ENCODE peak calls at places on chromosomes 3 and 15, in ten cellular contexts. One of them, this sample, is unnamed.

GRCh38 chr3:94158461-94158860 is 95.6 kb downstream of the NSUN3 start:
- DNase-seq in occipital lobe: no peak
- DNase-seq in AG20443: no peak
- DNase-seq in stimulated activated CD4-positive, alpha-beta T cell treated with anti-CD3 and anti-CD28 coated beads, Interleukin-1b, Interleukin-23, amount 100 ng/mL, for 48 hours: no peak
- DNase-seq in SJSA1: no peak
- DNase-seq in GM04503: no peak
- DNase-seq in activated naive CD4-positive, alpha-beta T cell: no peak
- DNase-seq in DMS79 treated with DMSO at 0.1 percent for 48 hours: no peak
- DNase-seq in HT1080: no peak
- DNase-seq in stimulated activated effector memory CD8-positive, alpha-beta T cell treated with anti-CD3 and anti-CD28 coated beads, Interleukin-12 subunit alpha, Interleukin-12 subunit beta, amount 100 ng/mL, for 72 hours: no peak
- DNase-seq in this sample: no peak

GRCh38 chr3:25747033-25747432 is 36.2 kb downstream of the NGLY1 start:
- DNase-seq in occipital lobe: no peak
- DNase-seq in AG20443: no peak
- DNase-seq in stimulated activated CD4-positive, alpha-beta T cell treated with anti-CD3 and anti-CD28 coated beads, Interleukin-1b, Interleukin-23, amount 100 ng/mL, for 48 hours: no peak
- DNase-seq in SJSA1: no peak
- DNase-seq in GM04503: no peak
- DNase-seq in activated naive CD4-positive, alpha-beta T cell: no peak
- DNase-seq in DMS79 treated with DMSO at 0.1 percent for 48 hours: no peak
- DNase-seq in HT1080: peak
- DNase-seq in stimulated activated effector memory CD8-positive, alpha-beta T cell treated with anti-CD3 and anti-CD28 coated beads, Interleukin-12 subunit alpha, Interleukin-12 subunit beta, amount 100 ng/mL, for 72 hours: no peak
- DNase-seq in this sample: no peak

GRCh38 chr3:88641033-88641604 is 466.3 kb upstream of the EPHA3 start:
- DNase-seq in occipital lobe: no peak
- DNase-seq in AG20443: peak
- DNase-seq in stimulated activated CD4-positive, alpha-beta T cell treated with anti-CD3 and anti-CD28 coated beads, Interleukin-1b, Interleukin-23, amount 100 ng/mL, for 48 hours: no peak
- DNase-seq in SJSA1: no peak
- DNase-seq in GM04503: no peak
- DNase-seq in activated naive CD4-positive, alpha-beta T cell: no peak
- DNase-seq in DMS79 treated with DMSO at 0.1 percent for 48 hours: no peak
- DNase-seq in HT1080: no peak
- DNase-seq in stimulated activated effector memory CD8-positive, alpha-beta T cell treated with anti-CD3 and anti-CD28 coated beads, Interleukin-12 subunit alpha, Interleukin-12 subunit beta, amount 100 ng/mL, for 72 hours: no peak
- DNase-seq in this sample: no peak

GRCh38 chr15:48086162-48086561 is 34.6 kb upstream of the SLC24A5 start:
- DNase-seq in occipital lobe: no peak
- DNase-seq in AG20443: no peak
- DNase-seq in stimulated activated CD4-positive, alpha-beta T cell treated with anti-CD3 and anti-CD28 coated beads, Interleukin-1b, Interleukin-23, amount 100 ng/mL, for 48 hours: no peak
- DNase-seq in SJSA1: no peak
- DNase-seq in GM04503: no peak
- DNase-seq in activated naive CD4-positive, alpha-beta T cell: no peak
- DNase-seq in DMS79 treated with DMSO at 0.1 percent for 48 hours: no peak
- DNase-seq in HT1080: no peak
- DNase-seq in stimulated activated effector memory CD8-positive, alpha-beta T cell treated with anti-CD3 and anti-CD28 coated beads, Interleukin-12 subunit alpha, Interleukin-12 subunit beta, amount 100 ng/mL, for 72 hours: no peak
- DNase-seq in this sample: no peak

GRCh38 chr3:196990654-196991053 is 22.0 kb upstream of the PIGZ start:
- DNase-seq in occipital lobe: no peak
- DNase-seq in AG20443: no peak
- DNase-seq in stimulated activated CD4-positive, alpha-beta T cell treated with anti-CD3 and anti-CD28 coated beads, Interleukin-1b, Interleukin-23, amount 100 ng/mL, for 48 hours: no peak
- DNase-seq in SJSA1: no peak
- DNase-seq in GM04503: no peak
- DNase-seq in activated naive CD4-positive, alpha-beta T cell: no peak
- DNase-seq in DMS79 treated with DMSO at 0.1 percent for 48 hours: no peak
- DNase-seq in HT1080: no peak
- DNase-seq in stimulated activated effector memory CD8-positive, alpha-beta T cell treated with anti-CD3 and anti-CD28 coated beads, Interleukin-12 subunit alpha, Interleukin-12 subunit beta, amount 100 ng/mL, for 72 hours: no peak
- DNase-seq in this sample: no peak

GRCh38 chr3:18190646-18191045 is 234.5 kb downstream of the SATB1 start:
- DNase-seq in occipital lobe: no peak
- DNase-seq in AG20443: peak
- DNase-seq in stimulated activated CD4-positive, alpha-beta T cell treated with anti-CD3 and anti-CD28 coated beads, Interleukin-1b, Interleukin-23, amount 100 ng/mL, for 48 hours: no peak
- DNase-seq in SJSA1: no peak
- DNase-seq in GM04503: no peak
- DNase-seq in activated naive CD4-positive, alpha-beta T cell: no peak
- DNase-seq in DMS79 treated with DMSO at 0.1 percent for 48 hours: no peak
- DNase-seq in HT1080: no peak
- DNase-seq in stimulated activated effector memory CD8-positive, alpha-beta T cell treated with anti-CD3 and anti-CD28 coated beads, Interleukin-12 subunit alpha, Interleukin-12 subunit beta, amount 100 ng/mL, for 72 hours: no peak
- DNase-seq in this sample: no peak

GRCh38 chr3:160919942-160920341 is 163.9 kb downstream of the PPM1L start:
- DNase-seq in occipital lobe: no peak
- DNase-seq in AG20443: no peak
- DNase-seq in stimulated activated CD4-positive, alpha-beta T cell treated with anti-CD3 and anti-CD28 coated beads, Interleukin-1b, Interleukin-23, amount 100 ng/mL, for 48 hours: no peak
- DNase-seq in SJSA1: no peak
- DNase-seq in GM04503: no peak
- DNase-seq in activated naive CD4-positive, alpha-beta T cell: no peak
- DNase-seq in DMS79 treated with DMSO at 0.1 percent for 48 hours: peak
- DNase-seq in HT1080: no peak
- DNase-seq in stimulated activated effector memory CD8-positive, alpha-beta T cell treated with anti-CD3 and anti-CD28 coated beads, Interleukin-12 subunit alpha, Interleukin-12 subunit beta, amount 100 ng/mL, for 72 hours: no peak
- DNase-seq in this sample: no peak

GRCh38 chr15:74202461-74203401 is at the start of gene STRA6:
- DNase-seq in occipital lobe: no peak
- DNase-seq in AG20443: no peak
- DNase-seq in stimulated activated CD4-positive, alpha-beta T cell treated with anti-CD3 and anti-CD28 coated beads, Interleukin-1b, Interleukin-23, amount 100 ng/mL, for 48 hours: no peak
- DNase-seq in SJSA1: no peak
- DNase-seq in GM04503: no peak
- DNase-seq in activated naive CD4-positive, alpha-beta T cell: no peak
- DNase-seq in DMS79 treated with DMSO at 0.1 percent for 48 hours: peak
- DNase-seq in HT1080: no peak
- DNase-seq in stimulated activated effector memory CD8-positive, alpha-beta T cell treated with anti-CD3 and anti-CD28 coated beads, Interleukin-12 subunit alpha, Interleukin-12 subunit beta, amount 100 ng/mL, for 72 hours: no peak
- DNase-seq in this sample: no peak

GRCh38 chr15:33699691-33700447 is 268.4 kb upstream of the CHRM5 start:
- DNase-seq in occipital lobe: no peak
- DNase-seq in AG20443: no peak
- DNase-seq in stimulated activated CD4-positive, alpha-beta T cell treated with anti-CD3 and anti-CD28 coated beads, Interleukin-1b, Interleukin-23, amount 100 ng/mL, for 48 hours: no peak
- DNase-seq in SJSA1: no peak
- DNase-seq in GM04503: no peak
- DNase-seq in activated naive CD4-positive, alpha-beta T cell: no peak
- DNase-seq in DMS79 treated with DMSO at 0.1 percent for 48 hours: no peak
- DNase-seq in HT1080: no peak
- DNase-seq in stimulated activated effector memory CD8-positive, alpha-beta T cell treated with anti-CD3 and anti-CD28 coated beads, Interleukin-12 subunit alpha, Interleukin-12 subunit beta, amount 100 ng/mL, for 72 hours: no peak
- DNase-seq in this sample: no peak

GRCh38 chr15:101318147-101318809 is 23.2 kb upstream of the SNRPA1 start:
- DNase-seq in occipital lobe: no peak
- DNase-seq in AG20443: no peak
- DNase-seq in stimulated activated CD4-positive, alpha-beta T cell treated with anti-CD3 and anti-CD28 coated beads, Interleukin-1b, Interleukin-23, amount 100 ng/mL, for 48 hours: no peak
- DNase-seq in SJSA1: no peak
- DNase-seq in GM04503: no peak
- DNase-seq in activated naive CD4-positive, alpha-beta T cell: no peak
- DNase-seq in DMS79 treated with DMSO at 0.1 percent for 48 hours: no peak
- DNase-seq in HT1080: no peak
- DNase-seq in stimulated activated effector memory CD8-positive, alpha-beta T cell treated with anti-CD3 and anti-CD28 coated beads, Interleukin-12 subunit alpha, Interleukin-12 subunit beta, amount 100 ng/mL, for 72 hours: no peak
- DNase-seq in this sample: no peak

GRCh38 chr15:73240864-73241499 is 127.8 kb downstream of the HCN4 start:
- DNase-seq in occipital lobe: no peak
- DNase-seq in AG20443: peak
- DNase-seq in stimulated activated CD4-positive, alpha-beta T cell treated with anti-CD3 and anti-CD28 coated beads, Interleukin-1b, Interleukin-23, amount 100 ng/mL, for 48 hours: peak
- DNase-seq in SJSA1: peak
- DNase-seq in GM04503: peak
- DNase-seq in activated naive CD4-positive, alpha-beta T cell: peak
- DNase-seq in DMS79 treated with DMSO at 0.1 percent for 48 hours: peak
- DNase-seq in HT1080: peak
- DNase-seq in stimulated activated effector memory CD8-positive, alpha-beta T cell treated with anti-CD3 and anti-CD28 coated beads, Interleukin-12 subunit alpha, Interleukin-12 subunit beta, amount 100 ng/mL, for 72 hours: peak
- DNase-seq in this sample: no peak

GRCh38 chr3:168426196-168426595 is 330.5 kb upstream of the GOLIM4 start:
- DNase-seq in occipital lobe: no peak
- DNase-seq in AG20443: no peak
- DNase-seq in stimulated activated CD4-positive, alpha-beta T cell treated with anti-CD3 and anti-CD28 coated beads, Interleukin-1b, Interleukin-23, amount 100 ng/mL, for 48 hours: no peak
- DNase-seq in SJSA1: no peak
- DNase-seq in GM04503: no peak
- DNase-seq in activated naive CD4-positive, alpha-beta T cell: no peak
- DNase-seq in DMS79 treated with DMSO at 0.1 percent for 48 hours: no peak
- DNase-seq in HT1080: peak
- DNase-seq in stimulated activated effector memory CD8-positive, alpha-beta T cell treated with anti-CD3 and anti-CD28 coated beads, Interleukin-12 subunit alpha, Interleukin-12 subunit beta, amount 100 ng/mL, for 72 hours: no peak
- DNase-seq in this sample: no peak

GRCh38 chr15:83012038-83012490 is 625 bp upstream of the C15orf40 start:
- DNase-seq in occipital lobe: no peak
- DNase-seq in AG20443: peak
- DNase-seq in stimulated activated CD4-positive, alpha-beta T cell treated with anti-CD3 and anti-CD28 coated beads, Interleukin-1b, Interleukin-23, amount 100 ng/mL, for 48 hours: no peak
- DNase-seq in SJSA1: peak
- DNase-seq in GM04503: no peak
- DNase-seq in activated naive CD4-positive, alpha-beta T cell: no peak
- DNase-seq in DMS79 treated with DMSO at 0.1 percent for 48 hours: no peak
- DNase-seq in HT1080: no peak
- DNase-seq in stimulated activated effector memory CD8-positive, alpha-beta T cell treated with anti-CD3 and anti-CD28 coated beads, Interleukin-12 subunit alpha, Interleukin-12 subunit beta, amount 100 ng/mL, for 72 hours: no peak
- DNase-seq in this sample: no peak

GRCh38 chr3:18597919-18598318 is 172.8 kb upstream of the SATB1 start:
- DNase-seq in occipital lobe: no peak
- DNase-seq in AG20443: no peak
- DNase-seq in stimulated activated CD4-positive, alpha-beta T cell treated with anti-CD3 and anti-CD28 coated beads, Interleukin-1b, Interleukin-23, amount 100 ng/mL, for 48 hours: no peak
- DNase-seq in SJSA1: no peak
- DNase-seq in GM04503: no peak
- DNase-seq in activated naive CD4-positive, alpha-beta T cell: no peak
- DNase-seq in DMS79 treated with DMSO at 0.1 percent for 48 hours: no peak
- DNase-seq in HT1080: no peak
- DNase-seq in stimulated activated effector memory CD8-positive, alpha-beta T cell treated with anti-CD3 and anti-CD28 coated beads, Interleukin-12 subunit alpha, Interleukin-12 subunit beta, amount 100 ng/mL, for 72 hours: no peak
- DNase-seq in this sample: no peak

GRCh38 chr3:59186735-59187134 is 136.9 kb upstream of the CFAP20DC start:
- DNase-seq in occipital lobe: no peak
- DNase-seq in AG20443: no peak
- DNase-seq in stimulated activated CD4-positive, alpha-beta T cell treated with anti-CD3 and anti-CD28 coated beads, Interleukin-1b, Interleukin-23, amount 100 ng/mL, for 48 hours: no peak
- DNase-seq in SJSA1: no peak
- DNase-seq in GM04503: no peak
- DNase-seq in activated naive CD4-positive, alpha-beta T cell: no peak
- DNase-seq in DMS79 treated with DMSO at 0.1 percent for 48 hours: no peak
- DNase-seq in HT1080: no peak
- DNase-seq in stimulated activated effector memory CD8-positive, alpha-beta T cell treated with anti-CD3 and anti-CD28 coated beads, Interleukin-12 subunit alpha, Interleukin-12 subunit beta, amount 100 ng/mL, for 72 hours: no peak
- DNase-seq in this sample: no peak

GRCh38 chr3:186588619-186589018 is 18.1 kb downstream of the DNAJB11 start:
- DNase-seq in occipital lobe: no peak
- DNase-seq in AG20443: no peak
- DNase-seq in stimulated activated CD4-positive, alpha-beta T cell treated with anti-CD3 and anti-CD28 coated beads, Interleukin-1b, Interleukin-23, amount 100 ng/mL, for 48 hours: no peak
- DNase-seq in SJSA1: no peak
- DNase-seq in GM04503: no peak
- DNase-seq in activated naive CD4-positive, alpha-beta T cell: no peak
- DNase-seq in DMS79 treated with DMSO at 0.1 percent for 48 hours: no peak
- DNase-seq in HT1080: no peak
- DNase-seq in stimulated activated effector memory CD8-positive, alpha-beta T cell treated with anti-CD3 and anti-CD28 coated beads, Interleukin-12 subunit alpha, Interleukin-12 subunit beta, amount 100 ng/mL, for 72 hours: no peak
- DNase-seq in this sample: no peak

GRCh38 chr15:99976811-99977271 is 243.6 kb upstream of the LYSMD4 start:
- DNase-seq in occipital lobe: no peak
- DNase-seq in AG20443: peak
- DNase-seq in stimulated activated CD4-positive, alpha-beta T cell treated with anti-CD3 and anti-CD28 coated beads, Interleukin-1b, Interleukin-23, amount 100 ng/mL, for 48 hours: no peak
- DNase-seq in SJSA1: no peak
- DNase-seq in GM04503: no peak
- DNase-seq in activated naive CD4-positive, alpha-beta T cell: no peak
- DNase-seq in DMS79 treated with DMSO at 0.1 percent for 48 hours: no peak
- DNase-seq in HT1080: no peak
- DNase-seq in stimulated activated effector memory CD8-positive, alpha-beta T cell treated with anti-CD3 and anti-CD28 coated beads, Interleukin-12 subunit alpha, Interleukin-12 subunit beta, amount 100 ng/mL, for 72 hours: no peak
- DNase-seq in this sample: no peak

GRCh38 chr3:168870892-168871291 is 775.2 kb upstream of the GOLIM4 start:
- DNase-seq in occipital lobe: no peak
- DNase-seq in AG20443: no peak
- DNase-seq in stimulated activated CD4-positive, alpha-beta T cell treated with anti-CD3 and anti-CD28 coated beads, Interleukin-1b, Interleukin-23, amount 100 ng/mL, for 48 hours: no peak
- DNase-seq in SJSA1: no peak
- DNase-seq in GM04503: no peak
- DNase-seq in activated naive CD4-positive, alpha-beta T cell: no peak
- DNase-seq in DMS79 treated with DMSO at 0.1 percent for 48 hours: no peak
- DNase-seq in HT1080: peak
- DNase-seq in stimulated activated effector memory CD8-positive, alpha-beta T cell treated with anti-CD3 and anti-CD28 coated beads, Interleukin-12 subunit alpha, Interleukin-12 subunit beta, amount 100 ng/mL, for 72 hours: no peak
- DNase-seq in this sample: no peak

GRCh38 chr3:84692261-84692660 is 266.5 kb upstream of the CADM2 start:
- DNase-seq in occipital lobe: no peak
- DNase-seq in AG20443: no peak
- DNase-seq in stimulated activated CD4-positive, alpha-beta T cell treated with anti-CD3 and anti-CD28 coated beads, Interleukin-1b, Interleukin-23, amount 100 ng/mL, for 48 hours: no peak
- DNase-seq in SJSA1: no peak
- DNase-seq in GM04503: no peak
- DNase-seq in activated naive CD4-positive, alpha-beta T cell: no peak
- DNase-seq in DMS79 treated with DMSO at 0.1 percent for 48 hours: no peak
- DNase-seq in HT1080: peak
- DNase-seq in stimulated activated effector memory CD8-positive, alpha-beta T cell treated with anti-CD3 and anti-CD28 coated beads, Interleukin-12 subunit alpha, Interleukin-12 subunit beta, amount 100 ng/mL, for 72 hours: no peak
- DNase-seq in this sample: no peak

GRCh38 chr15:85793641-85794597 is 806 bp downstream of the KLHL25 start:
- DNase-seq in occipital lobe: no peak
- DNase-seq in AG20443: peak
- DNase-seq in stimulated activated CD4-positive, alpha-beta T cell treated with anti-CD3 and anti-CD28 coated beads, Interleukin-1b, Interleukin-23, amount 100 ng/mL, for 48 hours: peak
- DNase-seq in SJSA1: no peak
- DNase-seq in GM04503: no peak
- DNase-seq in activated naive CD4-positive, alpha-beta T cell: peak
- DNase-seq in DMS79 treated with DMSO at 0.1 percent for 48 hours: no peak
- DNase-seq in HT1080: peak
- DNase-seq in stimulated activated effector memory CD8-positive, alpha-beta T cell treated with anti-CD3 and anti-CD28 coated beads, Interleukin-12 subunit alpha, Interleukin-12 subunit beta, amount 100 ng/mL, for 72 hours: peak
- DNase-seq in this sample: no peak

GRCh38 chr3:118108769-118109168 is 925.9 kb downstream of the IGSF11 start:
- DNase-seq in occipital lobe: no peak
- DNase-seq in AG20443: no peak
- DNase-seq in stimulated activated CD4-positive, alpha-beta T cell treated with anti-CD3 and anti-CD28 coated beads, Interleukin-1b, Interleukin-23, amount 100 ng/mL, for 48 hours: no peak
- DNase-seq in SJSA1: no peak
- DNase-seq in GM04503: no peak
- DNase-seq in activated naive CD4-positive, alpha-beta T cell: no peak
- DNase-seq in DMS79 treated with DMSO at 0.1 percent for 48 hours: no peak
- DNase-seq in HT1080: no peak
- DNase-seq in stimulated activated effector memory CD8-positive, alpha-beta T cell treated with anti-CD3 and anti-CD28 coated beads, Interleukin-12 subunit alpha, Interleukin-12 subunit beta, amount 100 ng/mL, for 72 hours: no peak
- DNase-seq in this sample: no peak

GRCh38 chr3:66413151-66413751 is 87.6 kb downstream of the LRIG1 start:
- DNase-seq in occipital lobe: no peak
- DNase-seq in AG20443: peak
- DNase-seq in stimulated activated CD4-positive, alpha-beta T cell treated with anti-CD3 and anti-CD28 coated beads, Interleukin-1b, Interleukin-23, amount 100 ng/mL, for 48 hours: peak
- DNase-seq in SJSA1: peak
- DNase-seq in GM04503: peak
- DNase-seq in activated naive CD4-positive, alpha-beta T cell: no peak
- DNase-seq in DMS79 treated with DMSO at 0.1 percent for 48 hours: no peak
- DNase-seq in HT1080: peak
- DNase-seq in stimulated activated effector memory CD8-positive, alpha-beta T cell treated with anti-CD3 and anti-CD28 coated beads, Interleukin-12 subunit alpha, Interleukin-12 subunit beta, amount 100 ng/mL, for 72 hours: no peak
- DNase-seq in this sample: no peak

GRCh38 chr15:70530906-70531305 is 232.5 kb downstream of the UACA start:
- DNase-seq in occipital lobe: no peak
- DNase-seq in AG20443: no peak
- DNase-seq in stimulated activated CD4-positive, alpha-beta T cell treated with anti-CD3 and anti-CD28 coated beads, Interleukin-1b, Interleukin-23, amount 100 ng/mL, for 48 hours: no peak
- DNase-seq in SJSA1: peak
- DNase-seq in GM04503: no peak
- DNase-seq in activated naive CD4-positive, alpha-beta T cell: no peak
- DNase-seq in DMS79 treated with DMSO at 0.1 percent for 48 hours: no peak
- DNase-seq in HT1080: no peak
- DNase-seq in stimulated activated effector memory CD8-positive, alpha-beta T cell treated with anti-CD3 and anti-CD28 coated beads, Interleukin-12 subunit alpha, Interleukin-12 subunit beta, amount 100 ng/mL, for 72 hours: no peak
- DNase-seq in this sample: no peak

GRCh38 chr15:88664151-88664778 is 25.4 kb downstream of the ISG20 start:
- DNase-seq in occipital lobe: no peak
- DNase-seq in AG20443: no peak
- DNase-seq in stimulated activated CD4-positive, alpha-beta T cell treated with anti-CD3 and anti-CD28 coated beads, Interleukin-1b, Interleukin-23, amount 100 ng/mL, for 48 hours: peak
- DNase-seq in SJSA1: peak
- DNase-seq in GM04503: no peak
- DNase-seq in activated naive CD4-positive, alpha-beta T cell: no peak
- DNase-seq in DMS79 treated with DMSO at 0.1 percent for 48 hours: no peak
- DNase-seq in HT1080: peak
- DNase-seq in stimulated activated effector memory CD8-positive, alpha-beta T cell treated with anti-CD3 and anti-CD28 coated beads, Interleukin-12 subunit alpha, Interleukin-12 subunit beta, amount 100 ng/mL, for 72 hours: no peak
- DNase-seq in this sample: no peak

GRCh38 chr3:111903067-111903511 is 44.0 kb downstream of the PHLDB2 start:
- DNase-seq in occipital lobe: no peak
- DNase-seq in AG20443: peak
- DNase-seq in stimulated activated CD4-positive, alpha-beta T cell treated with anti-CD3 and anti-CD28 coated beads, Interleukin-1b, Interleukin-23, amount 100 ng/mL, for 48 hours: no peak
- DNase-seq in SJSA1: peak
- DNase-seq in GM04503: peak
- DNase-seq in activated naive CD4-positive, alpha-beta T cell: no peak
- DNase-seq in DMS79 treated with DMSO at 0.1 percent for 48 hours: no peak
- DNase-seq in HT1080: peak
- DNase-seq in stimulated activated effector memory CD8-positive, alpha-beta T cell treated with anti-CD3 and anti-CD28 coated beads, Interleukin-12 subunit alpha, Interleukin-12 subunit beta, amount 100 ng/mL, for 72 hours: no peak
- DNase-seq in this sample: peak

GRCh38 chr15:93347917-93348316 is 258.9 kb upstream of the RGMA start:
- DNase-seq in occipital lobe: no peak
- DNase-seq in AG20443: no peak
- DNase-seq in stimulated activated CD4-positive, alpha-beta T cell treated with anti-CD3 and anti-CD28 coated beads, Interleukin-1b, Interleukin-23, amount 100 ng/mL, for 48 hours: no peak
- DNase-seq in SJSA1: no peak
- DNase-seq in GM04503: no peak
- DNase-seq in activated naive CD4-positive, alpha-beta T cell: no peak
- DNase-seq in DMS79 treated with DMSO at 0.1 percent for 48 hours: no peak
- DNase-seq in HT1080: no peak
- DNase-seq in stimulated activated effector memory CD8-positive, alpha-beta T cell treated with anti-CD3 and anti-CD28 coated beads, Interleukin-12 subunit alpha, Interleukin-12 subunit beta, amount 100 ng/mL, for 72 hours: no peak
- DNase-seq in this sample: no peak

GRCh38 chr15:39472661-39473657 is 107.9 kb upstream of the THBS1 start:
- DNase-seq in occipital lobe: no peak
- DNase-seq in AG20443: peak
- DNase-seq in stimulated activated CD4-positive, alpha-beta T cell treated with anti-CD3 and anti-CD28 coated beads, Interleukin-1b, Interleukin-23, amount 100 ng/mL, for 48 hours: no peak
- DNase-seq in SJSA1: no peak
- DNase-seq in GM04503: peak
- DNase-seq in activated naive CD4-positive, alpha-beta T cell: no peak
- DNase-seq in DMS79 treated with DMSO at 0.1 percent for 48 hours: no peak
- DNase-seq in HT1080: no peak
- DNase-seq in stimulated activated effector memory CD8-positive, alpha-beta T cell treated with anti-CD3 and anti-CD28 coated beads, Interleukin-12 subunit alpha, Interleukin-12 subunit beta, amount 100 ng/mL, for 72 hours: no peak
- DNase-seq in this sample: no peak

GRCh38 chr15:100790786-100791265 is 88.8 kb upstream of the ALDH1A3 start:
- DNase-seq in occipital lobe: no peak
- DNase-seq in AG20443: no peak
- DNase-seq in stimulated activated CD4-positive, alpha-beta T cell treated with anti-CD3 and anti-CD28 coated beads, Interleukin-1b, Interleukin-23, amount 100 ng/mL, for 48 hours: no peak
- DNase-seq in SJSA1: peak
- DNase-seq in GM04503: no peak
- DNase-seq in activated naive CD4-positive, alpha-beta T cell: no peak
- DNase-seq in DMS79 treated with DMSO at 0.1 percent for 48 hours: no peak
- DNase-seq in HT1080: no peak
- DNase-seq in stimulated activated effector memory CD8-positive, alpha-beta T cell treated with anti-CD3 and anti-CD28 coated beads, Interleukin-12 subunit alpha, Interleukin-12 subunit beta, amount 100 ng/mL, for 72 hours: no peak
- DNase-seq in this sample: no peak

This sample was measured in epithelial cell of proximal tubule.